ENCODE peak calls at places on chromosome 1, in five cellular contexts. U is NCI-H510A treated with DMSO at 0.1 percent for 48 hours; Z is amniotic stem cell; X is CD4-positive, CD25-positive, alpha-beta regulatory T cell; R is neuronal stem cell. V is an unnamed sample.

GRCh38 chr1:167460836-167461235 is 57.5 kb downstream of the CD247 start:
- DNase-seq in U (no peak), Z (no peak), X (no peak), R (no peak), V (no peak)

GRCh38 chr1:22375601-22376000 is 76.0 kb upstream of the ZBTB40 start:
- DNase-seq in U (no peak), Z (no peak), X (no peak), R (no peak), V (no peak)

GRCh38 chr1:84078108-84078823 is 65.8 kb upstream of the PRKACB start:
- DNase-seq in U (peak), Z (no peak), X (no peak), R (no peak), V (peak)

GRCh38 chr1:211885746-211886522 is 55.4 kb upstream of the LPGAT1 start:
- DNase-seq in U (no peak), Z (no peak), X (no peak), R (no peak), V (no peak)

GRCh38 chr1:54949971-54950360 is 30.5 kb upstream of the TMEM61 start:
- DNase-seq in U (no peak), Z (peak), X (no peak), R (no peak), V (no peak)

GRCh38 chr1:64212023-64212422 is 8.6 kb downstream of the UBE2U start:
- DNase-seq in U (no peak), Z (peak), X (no peak), R (no peak), V (no peak)

GRCh38 chr1:40462956-40463590 is 12.8 kb downstream of the ZFP69B start:
- DNase-seq in U (peak), Z (no peak), X (no peak), R (no peak), V (no peak)

GRCh38 chr1:2786329-2787162 is 14.9 kb downstream of the TTC34 start:
- DNase-seq in U (no peak), Z (no peak), X (peak), R (peak), V (peak)

GRCh38 chr1:210293191-210293607 is 35.5 kb upstream of the HHAT start:
- DNase-seq in U (no peak), Z (peak), X (no peak), R (no peak), V (no peak)

GRCh38 chr1:234853906-234854647 is 244.1 kb upstream of the IRF2BP2 start:
- DNase-seq in U (no peak), Z (no peak), X (no peak), R (no peak), V (no peak)

GRCh38 chr1:8113257-8114220 is 87.4 kb upstream of the ERRFI1 start:
- DNase-seq in U (no peak), Z (no peak), X (peak), R (no peak), V (no peak)

GRCh38 chr1:2352341-2353214 is 38.8 kb downstream of the MORN1 start:
- DNase-seq in U (no peak), Z (no peak), X (no peak), R (no peak), V (no peak)

GRCh38 chr1:211527006-211527405 is 35.0 kb upstream of the RD3 start:
- DNase-seq in U (no peak), Z (no peak), X (no peak), R (no peak), V (no peak)

GRCh38 chr1:212749924-212750535 is 41.5 kb downstream of the NSL1 start:
- DNase-seq in U (peak), Z (no peak), X (peak), R (peak), V (no peak)

GRCh38 chr1:248585266-248585665 is 10.7 kb upstream of the OR2T34 start:
- DNase-seq in U (no peak), Z (no peak), X (no peak), R (no peak), V (no peak)

GRCh38 chr1:85144351-85144750 is 56.5 kb downstream of the SYDE2 start:
- DNase-seq in U (no peak), Z (no peak), X (no peak), R (no peak), V (no peak)

GRCh38 chr1:167663002-167663772 is 33.2 kb downstream of the RCSD1 start:
- DNase-seq in U (no peak), Z (no peak), X (no peak), R (no peak), V (no peak)

GRCh38 chr1:161399257-161399998 is 31.8 kb upstream of the CFAP126 start:
- DNase-seq in U (peak), Z (peak), X (peak), R (peak), V (peak)

GRCh38 chr1:11045428-11046269 is 1.4 kb downstream of the MASP2 start:
- DNase-seq in U (peak), Z (no peak), X (no peak), R (no peak), V (no peak)

GRCh38 chr1:227010645-227011044 is 70.6 kb downstream of the COQ8A start:
- DNase-seq in U (no peak), Z (no peak), X (no peak), R (no peak), V (no peak)

GRCh38 chr1:227952374-227953021 is 4.8 kb upstream of the WNT9A start:
- DNase-seq in U (no peak), Z (no peak), X (no peak), R (no peak), V (no peak)

GRCh38 chr1:65524931-65525296 is 104.4 kb downstream of the LEPR start:
- DNase-seq in U (no peak), Z (no peak), X (no peak), R (no peak), V (no peak)

GRCh38 chr1:21232044-21232443 is 55.3 kb upstream of the EIF4G3 start:
- DNase-seq in U (peak), Z (no peak), X (peak), R (peak), V (peak)

GRCh38 chr1:158100498-158100897 is 80.2 kb upstream of the CD1D start:
- DNase-seq in U (no peak), Z (no peak), X (no peak), R (no peak), V (no peak)

GRCh38 chr1:84753516-84754375 is 63.5 kb upstream of the SSX2IP start:
- DNase-seq in U (peak), Z (peak), X (peak), R (peak), V (peak)

GRCh38 chr1:24308365-24309015 is 10.7 kb upstream of the GRHL3 start:
- DNase-seq in U (no peak), Z (no peak), X (no peak), R (no peak), V (no peak)

GRCh38 chr1:22660716-22661241 is 7.7 kb downstream of the C1QB start:
- DNase-seq in U (no peak), Z (no peak), X (no peak), R (no peak), V (no peak)

GRCh38 chr1:207781312-207781711 is 29.5 kb downstream of the CD46 start:
- DNase-seq in U (no peak), Z (no peak), X (no peak), R (no peak), V (no peak)

GRCh38 chr1:200739499-200740290 is 1.0 kb downstream of the CAMSAP2 start:
- DNase-seq in U (no peak), Z (no peak), X (no peak), R (no peak), V (no peak)

GRCh38 chr1:244112646-244113045 is 61.6 kb downstream of the ZBTB18 start:
- DNase-seq in U (no peak), Z (peak), X (no peak), R (no peak), V (no peak)

GRCh38 chr1:229408458-229409037 is 25.3 kb downstream of the ACTA1 start:
- DNase-seq in U (no peak), Z (no peak), X (no peak), R (no peak), V (no peak)

GRCh38 chr1:176998396-176998795 is 166.1 kb downstream of the ASTN1 start:
- DNase-seq in U (no peak), Z (no peak), X (no peak), R (no peak), V (no peak)

GRCh38 chr1:178945763-178946266 is 74.9 kb upstream of the ANGPTL1 start:
- DNase-seq in U (no peak), Z (no peak), X (no peak), R (no peak), V (no peak)

V was measured in endothelial cell.